ENCODE peak calls at places on chromosomes 16 and 17, in nine cellular contexts. H, S, C, U, F, R, T, X and V are unnamed samples.

GRCh38 chr16:7086842-7087616 is 245.6 kb upstream of the RBFOX1 start:
- DNase-seq in R (peak; percentile 21), C (no peak), H (peak; percentile 6), U (no peak), T (peak; percentile 18), F (no peak), X (peak; percentile 61), S (no peak), V (no peak)

GRCh38 chr17:83117594-83117993 is 38.2 kb downstream of the METRNL start:
- DNase-seq in X (no peak), H (no peak), S (no peak), T (no peak), C (no peak), R (no peak), F (no peak), U (no peak), V (no peak)

GRCh38 chr16:87404764-87405625 is 12.9 kb downstream of the MAP1LC3B start:
- DNase-seq in F (no peak), X (peak; percentile 14), U (no peak), S (no peak), T (no peak), R (no peak), C (peak; percentile 66), H (no peak), V (no peak)

GRCh38 chr16:79431923-79432322 is 168.6 kb downstream of the MAF start:
- DNase-seq in T (no peak), X (no peak), R (no peak), U (no peak), F (no peak), H (no peak), S (no peak), C (no peak), V (no peak)

GRCh38 chr17:74451557-74451956 is 14.9 kb upstream of the CD300A start:
- DNase-seq in S (no peak), C (no peak), H (no peak), U (no peak), R (no peak), X (no peak), F (no peak), T (no peak), V (no peak)

GRCh38 chr16:30139895-30140481 is 17.0 kb upstream of the MAPK3 start:
- DNase-seq in F (no peak), T (peak; percentile 61), C (no peak), U (no peak), S (no peak), R (no peak), X (no peak), H (no peak), V (no peak)

GRCh38 chr17:59365383-59365981 is 34.0 kb downstream of the YPEL2 start:
- DNase-seq in F (no peak), T (no peak), H (no peak), R (no peak), X (no peak), C (peak; percentile 53), S (no peak), U (no peak), V (no peak)

GRCh38 chr16:28276301-28276700 is 16.0 kb upstream of the SBK1 start:
- DNase-seq in U (no peak), T (no peak), S (no peak), C (no peak), F (no peak), H (no peak), X (no peak), R (no peak), V (no peak)

GRCh38 chr17:38571833-38572274 is 33.9 kb downstream of the SRCIN1 start:
- DNase-seq in R (no peak), X (no peak), T (no peak), U (no peak), C (no peak), F (no peak), S (no peak), H (no peak), V (no peak)

GRCh38 chr17:42386784-42387183 is 1.5 kb downstream of the STAT3 start:
- DNase-seq in S (no peak), F (no peak), R (no peak), U (no peak), X (no peak), H (no peak), C (peak; percentile 6), T (no peak), V (no peak)

GRCh38 chr17:29659155-29659554 is 36.4 kb upstream of the CORO6 start:
- DNase-seq in X (no peak), C (no peak), F (no peak), U (peak; percentile 61), T (no peak), R (no peak), S (no peak), H (no peak), V (no peak)

GRCh38 chr16:68233835-68234187 is 2.1 kb downstream of the ESRP2 start:
- DNase-seq in S (no peak), C (peak; percentile 67), F (no peak), X (no peak), R (no peak), H (no peak), U (no peak), T (no peak), V (no peak)

GRCh38 chr16:73161977-73162376 is 114.0 kb upstream of the ZFHX3 start:
- DNase-seq in H (no peak), F (no peak), T (no peak), X (no peak), R (no peak), S (no peak), C (no peak), U (no peak), V (no peak)

GRCh38 chr17:15238064-15238463 is 27.1 kb downstream of the PMP22 start:
- DNase-seq in H (no peak), T (no peak), C (no peak), U (no peak), S (no peak), R (no peak), X (no peak), F (no peak), V (no peak)

GRCh38 chr17:19456016-19456927 is 45.2 kb downstream of the RNF112 start:
- DNase-seq in F (no peak), S (no peak), H (no peak), X (no peak), C (no peak), T (no peak), R (no peak), U (no peak), V (no peak)
- TF ChIP-seq CTCF in F (no peak), S (no peak), H (no peak), X (no peak), C (no peak), T (no peak), R (no peak), U (no peak), V (no peak)

DNA sequence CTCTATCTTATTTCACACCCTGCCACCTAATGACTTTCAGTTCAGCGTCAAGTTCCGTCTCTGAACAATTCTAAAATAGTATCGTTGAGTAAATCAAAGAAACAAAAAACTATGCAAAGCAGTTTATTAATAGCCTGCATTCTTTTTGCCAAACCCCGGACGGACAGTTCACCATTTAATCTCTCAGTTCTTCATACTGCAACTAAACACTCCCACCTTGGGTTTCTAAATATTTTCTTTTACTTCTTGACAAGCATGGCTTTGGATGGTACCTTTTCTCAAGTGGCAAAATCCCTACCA is 1.2 kb downstream of the MYH11 start:
- DNase-seq in S (no peak), H (no peak), X (no peak), C (no peak), U (no peak), T (no peak), R (no peak), F (no peak), V (no peak)
- H3K4me3 ChIP-seq in S (peak overlapping the region; percentile 45), H (peak overlapping the region; percentile 52), X (peak overlapping the region; percentile 47), C (peak overlapping the region; percentile 69), U (no peak overlapping the region), T (peak overlapping the region; percentile 24), R (no peak overlapping the region), F (peak overlapping the region; percentile 32), V (peak overlapping the region; percentile 7)

DNA sequence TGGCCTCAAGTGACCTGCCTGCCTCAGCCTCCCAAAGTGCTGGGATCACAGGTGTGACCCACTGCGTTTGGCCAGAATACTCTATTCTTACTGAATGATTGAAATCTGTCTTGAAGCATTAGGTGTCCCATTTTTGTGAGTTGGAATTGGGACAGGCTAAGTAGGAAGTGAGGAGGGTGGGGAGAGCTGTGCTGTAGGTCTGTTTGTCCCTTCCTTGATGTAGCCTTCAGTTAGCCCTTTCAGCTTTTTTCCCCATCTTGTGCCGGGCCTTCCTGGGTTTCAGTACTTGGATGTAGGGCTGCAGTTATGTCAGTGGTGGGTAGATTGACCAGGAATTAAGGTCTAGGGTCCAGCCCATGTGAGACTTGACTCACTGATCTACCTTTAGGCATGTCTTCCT is 8.7 kb downstream of the PYCARD start:
- DNase-seq in X (no peak), U (no peak), H (no peak), F (no peak), S (no peak), C (no peak), R (no peak), T (no peak), V (no peak)
- H3K4me1 ChIP-seq in X (no peaks in the 10 kb centered on the region), U (no peaks in the 10 kb centered on the region), H (no peaks in the 10 kb centered on the region), F (no peaks in the 10 kb centered on the region), S (no peaks in the 10 kb centered on the region), C (no peaks in the 10 kb centered on the region), R (no peaks in the 10 kb centered on the region), T (no peaks in the 10 kb centered on the region), V (no peaks in the 10 kb centered on the region)

GRCh38 chr17:45394913-45395568 is 37.6 kb downstream of the ARHGAP27 start:
- DNase-seq in R (peak; percentile 88), F (peak; percentile 65), T (peak; percentile 70), C (peak; percentile 83), X (peak; percentile 77), U (peak; percentile 74), H (peak; percentile 73), S (peak; percentile 20), V (peak; percentile 71)
- TF ChIP-seq CTCF in R (peak; percentile 97), F (peak; percentile 63), T (peak; percentile 54), C (peak; percentile 74), X (peak; percentile 65), U (peak; percentile 66), H (peak; percentile 80), S (peak; percentile 71), V (peak; percentile 84)

GRCh38 chr17:40107266-40107980 is 7.0 kb upstream of the NR1D1 start:
- DNase-seq in T (no peak), R (no peak), F (no peak), U (no peak), X (peak; percentile 49), H (peak; percentile 34), C (no peak), S (no peak), V (no peak)
- H3K4me3 ChIP-seq in T (no peak overlapping the region), R (no peak overlapping the region), F (no peak overlapping the region), U (no peak overlapping the region), X (no peak overlapping the region), H (peak overlapping the region; percentile 33), C (peak overlapping the region; percentile 13), S (peak overlapping the region; percentile 15), V (peak overlapping the region; percentile 1)

GRCh38 chr17:2395258-2396170 is 5.3 kb downstream of the MNT start:
- DNase-seq in U (no peak), C (peak; percentile 72), S (no peak), R (peak; percentile 92), F (no peak), X (peak; percentile 59), T (peak; percentile 66), H (no peak), V (no peak)
- H3K4me1 ChIP-seq in U (peaks cover 62% of the 10 kb centered on the region), C (peaks cover 64% of the 10 kb centered on the region), S (peaks cover 65% of the 10 kb centered on the region), R (peaks cover 56% of the 10 kb centered on the region), F (peaks cover 68% of the 10 kb centered on the region), X (peaks cover 37% of the 10 kb centered on the region), T (peaks cover 49% of the 10 kb centered on the region), H (peaks cover 62% of the 10 kb centered on the region), V (peaks cover 74% of the 10 kb centered on the region)